ENCODE peak calls at places on chromosome 5, in seven cellular contexts. One of them, this sample, is unnamed.
A peak's percentile ranks its signal among the peaks of the same experiment; 100 is the strongest.

GRCh38 chr5:153445875-153446567 is 44.4 kb upstream of the GRIA1 start:
- DNase-seq in thoracic aorta: peak; percentile 5
- DNase-seq in Jurkat, Clone E6-1: no peak
- DNase-seq in endodermal cell: no peak
- DNase-seq in epithelial cell of esophagus: peak; percentile 55
- DNase-seq in astrocyte of the cerebellum: no peak
- DNase-seq in GM06990: no peak
- DNase-seq in this sample: no peak

GRCh38 chr5:135881244-135881643 is 14.4 kb downstream of the IL9 start:
- DNase-seq in thoracic aorta: no peak
- DNase-seq in Jurkat, Clone E6-1: no peak
- DNase-seq in endodermal cell: no peak
- DNase-seq in epithelial cell of esophagus: no peak
- DNase-seq in astrocyte of the cerebellum: no peak
- DNase-seq in GM06990: no peak
- DNase-seq in this sample: no peak

GRCh38 chr5:3142261-3143027 is 391.0 kb upstream of the IRX2 start:
- DNase-seq in thoracic aorta: no peak
- DNase-seq in Jurkat, Clone E6-1: no peak
- DNase-seq in endodermal cell: no peak
- DNase-seq in epithelial cell of esophagus: no peak
- DNase-seq in astrocyte of the cerebellum: no peak
- DNase-seq in GM06990: no peak
- DNase-seq in this sample: no peak

GRCh38 chr5:145680169-145680568 is 155.0 kb downstream of the PRELID2 start:
- DNase-seq in thoracic aorta: no peak
- DNase-seq in Jurkat, Clone E6-1: no peak
- DNase-seq in endodermal cell: peak; percentile 75
- DNase-seq in epithelial cell of esophagus: peak; percentile 12
- DNase-seq in astrocyte of the cerebellum: no peak
- DNase-seq in GM06990: no peak
- DNase-seq in this sample: no peak

GRCh38 chr5:57416246-57416996 is 66.2 kb downstream of the ACTBL2 start:
- DNase-seq in thoracic aorta: no peak
- DNase-seq in Jurkat, Clone E6-1: no peak
- DNase-seq in endodermal cell: no peak
- DNase-seq in epithelial cell of esophagus: no peak
- DNase-seq in astrocyte of the cerebellum: no peak
- DNase-seq in GM06990: no peak
- DNase-seq in this sample: no peak

GRCh38 chr5:6730407-6730806 is 17.2 kb downstream of the TENT4A start:
- DNase-seq in thoracic aorta: no peak
- DNase-seq in Jurkat, Clone E6-1: no peak
- DNase-seq in endodermal cell: peak; percentile 64
- DNase-seq in epithelial cell of esophagus: no peak
- DNase-seq in astrocyte of the cerebellum: no peak
- DNase-seq in GM06990: no peak
- DNase-seq in this sample: no peak

GRCh38 chr5:9622891-9623547 is 7.1 kb downstream of the TAS2R1 start:
- DNase-seq in thoracic aorta: no peak
- DNase-seq in Jurkat, Clone E6-1: no peak
- DNase-seq in endodermal cell: no peak
- DNase-seq in epithelial cell of esophagus: peak; percentile 45
- DNase-seq in astrocyte of the cerebellum: peak; percentile 62
- DNase-seq in GM06990: no peak
- DNase-seq in this sample: no peak

GRCh38 chr5:172841-173251 is 18.4 kb upstream of the LRRC14B start:
- DNase-seq in thoracic aorta: no peak
- DNase-seq in Jurkat, Clone E6-1: no peak
- DNase-seq in endodermal cell: no peak
- DNase-seq in epithelial cell of esophagus: no peak
- DNase-seq in astrocyte of the cerebellum: no peak
- DNase-seq in GM06990: no peak
- DNase-seq in this sample: no peak

GRCh38 chr5:172342907-172343306 is 59.3 kb upstream of the UBTD2 start:
- DNase-seq in thoracic aorta: no peak
- DNase-seq in Jurkat, Clone E6-1: no peak
- DNase-seq in endodermal cell: no peak
- DNase-seq in epithelial cell of esophagus: no peak
- DNase-seq in astrocyte of the cerebellum: no peak
- DNase-seq in GM06990: no peak
- DNase-seq in this sample: no peak

GRCh38 chr5:75037106-75037505 is 15.3 kb downstream of the GCNT4 start:
- DNase-seq in thoracic aorta: no peak
- DNase-seq in Jurkat, Clone E6-1: no peak
- DNase-seq in endodermal cell: peak; percentile 73
- DNase-seq in epithelial cell of esophagus: peak; percentile 100
- DNase-seq in astrocyte of the cerebellum: no peak
- DNase-seq in GM06990: no peak
- DNase-seq in this sample: peak; percentile 69

GRCh38 chr5:66518753-66519152 is 77.4 kb upstream of the MAST4 start:
- DNase-seq in thoracic aorta: no peak
- DNase-seq in Jurkat, Clone E6-1: no peak
- DNase-seq in endodermal cell: no peak
- DNase-seq in epithelial cell of esophagus: peak; percentile 76
- DNase-seq in astrocyte of the cerebellum: no peak
- DNase-seq in GM06990: no peak
- DNase-seq in this sample: peak; percentile 54

GRCh38 chr5:170159947-170160346 is 54.2 kb downstream of the FOXI1 start:
- DNase-seq in thoracic aorta: no peak
- DNase-seq in Jurkat, Clone E6-1: no peak
- DNase-seq in endodermal cell: no peak
- DNase-seq in epithelial cell of esophagus: no peak
- DNase-seq in astrocyte of the cerebellum: no peak
- DNase-seq in GM06990: no peak
- DNase-seq in this sample: no peak

GRCh38 chr5:156332245-156332644 is 5.3 kb downstream of the SGCD start:
- DNase-seq in thoracic aorta: no peak
- DNase-seq in Jurkat, Clone E6-1: no peak
- DNase-seq in endodermal cell: no peak
- DNase-seq in epithelial cell of esophagus: no peak
- DNase-seq in astrocyte of the cerebellum: no peak
- DNase-seq in GM06990: no peak
- DNase-seq in this sample: no peak

GRCh38 chr5:132747693-132748440 is 641 bp downstream of the CCNI2 start:
- DNase-seq in thoracic aorta: no peak
- DNase-seq in Jurkat, Clone E6-1: no peak
- DNase-seq in endodermal cell: peak; percentile 82
- DNase-seq in epithelial cell of esophagus: no peak
- DNase-seq in astrocyte of the cerebellum: no peak
- DNase-seq in GM06990: peak; percentile 66
- DNase-seq in this sample: no peak

GRCh38 chr5:1414311-1415058 is 30.8 kb downstream of the SLC6A3 start:
- DNase-seq in thoracic aorta: no peak
- DNase-seq in Jurkat, Clone E6-1: no peak
- DNase-seq in endodermal cell: no peak
- DNase-seq in epithelial cell of esophagus: no peak
- DNase-seq in astrocyte of the cerebellum: no peak
- DNase-seq in GM06990: no peak
- DNase-seq in this sample: no peak

GRCh38 chr5:78964889-78965288 is 20.2 kb downstream of the ARSB start:
- DNase-seq in thoracic aorta: no peak
- DNase-seq in Jurkat, Clone E6-1: peak; percentile 28
- DNase-seq in endodermal cell: no peak
- DNase-seq in epithelial cell of esophagus: peak; percentile 78
- DNase-seq in astrocyte of the cerebellum: peak; percentile 78
- DNase-seq in GM06990: no peak
- DNase-seq in this sample: no peak

GRCh38 chr5:111948517-111948916 is 191.5 kb upstream of the NREP start:
- DNase-seq in thoracic aorta: no peak
- DNase-seq in Jurkat, Clone E6-1: no peak
- DNase-seq in endodermal cell: no peak
- DNase-seq in epithelial cell of esophagus: peak; percentile 86
- DNase-seq in astrocyte of the cerebellum: peak; percentile 90
- DNase-seq in GM06990: no peak
- DNase-seq in this sample: peak; percentile 60

GRCh38 chr5:73451218-73452130 is 2.9 kb upstream of the FOXD1 start:
- DNase-seq in thoracic aorta: no peak
- DNase-seq in Jurkat, Clone E6-1: peak; percentile 24
- DNase-seq in endodermal cell: peak; percentile 88
- DNase-seq in epithelial cell of esophagus: peak; percentile 58
- DNase-seq in astrocyte of the cerebellum: no peak
- DNase-seq in GM06990: peak; percentile 64
- DNase-seq in this sample: no peak

GRCh38 chr5:73450672-73451217 is 2.2 kb upstream of the FOXD1 start:
- DNase-seq in thoracic aorta: no peak
- DNase-seq in Jurkat, Clone E6-1: no peak
- DNase-seq in endodermal cell: peak; percentile 71
- DNase-seq in epithelial cell of esophagus: no peak
- DNase-seq in astrocyte of the cerebellum: no peak
- DNase-seq in GM06990: no peak
- DNase-seq in this sample: no peak

GRCh38 chr5:73452215-73452614 is 3.6 kb upstream of the FOXD1 start:
- DNase-seq in thoracic aorta: no peak
- DNase-seq in Jurkat, Clone E6-1: no peak
- DNase-seq in endodermal cell: no peak
- DNase-seq in epithelial cell of esophagus: no peak
- DNase-seq in astrocyte of the cerebellum: no peak
- DNase-seq in GM06990: no peak
- DNase-seq in this sample: no peak

GRCh38 chr5:73450041-73450598 is 1.5 kb upstream of the FOXD1 start:
- DNase-seq in thoracic aorta: no peak
- DNase-seq in Jurkat, Clone E6-1: no peak
- DNase-seq in endodermal cell: no peak
- DNase-seq in epithelial cell of esophagus: no peak
- DNase-seq in astrocyte of the cerebellum: no peak
- DNase-seq in GM06990: no peak
- DNase-seq in this sample: no peak

GRCh38 chr5:73454379-73455036 is 5.9 kb upstream of the FOXD1 start:
- DNase-seq in thoracic aorta: no peak
- DNase-seq in Jurkat, Clone E6-1: peak; percentile 40
- DNase-seq in endodermal cell: peak; percentile 94
- DNase-seq in epithelial cell of esophagus: peak; percentile 84
- DNase-seq in astrocyte of the cerebellum: no peak
- DNase-seq in GM06990: no peak
- DNase-seq in this sample: no peak
- H3K4me3 ChIP-seq in thoracic aorta: no peak overlapping the region
- H3K4me3 ChIP-seq in Jurkat, Clone E6-1: no peak overlapping the region
- H3K4me3 ChIP-seq in endodermal cell: no peak overlapping the region
- H3K4me3 ChIP-seq in epithelial cell of esophagus: no peak overlapping the region
- H3K4me3 ChIP-seq in astrocyte of the cerebellum: no peak overlapping the region
- H3K4me3 ChIP-seq in GM06990: no peak overlapping the region
- H3K4me3 ChIP-seq in this sample: no peak overlapping the region

DNA sequence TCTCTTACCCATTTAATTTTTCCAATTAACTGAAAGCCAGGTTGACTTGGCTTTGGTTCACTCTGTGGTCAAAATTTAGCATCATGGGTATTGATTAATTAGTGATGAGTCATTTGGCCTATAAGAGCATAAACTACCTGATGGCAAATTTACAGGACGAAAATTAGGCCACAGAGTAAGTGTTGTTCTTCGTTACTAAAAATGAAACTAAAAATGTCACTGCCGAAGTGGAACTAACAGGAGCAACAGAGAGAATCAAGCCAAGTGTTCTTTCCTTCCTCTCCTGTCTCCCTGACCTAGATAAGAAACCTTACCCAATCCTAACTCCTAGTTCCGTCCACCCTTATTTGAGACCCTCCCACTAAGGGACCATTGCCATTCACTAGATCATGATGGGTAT is 176.9 kb downstream of the RAB3C start:
- DNase-seq in thoracic aorta: no peak
- DNase-seq in Jurkat, Clone E6-1: no peak
- DNase-seq in endodermal cell: no peak
- DNase-seq in epithelial cell of esophagus: no peak
- DNase-seq in astrocyte of the cerebellum: no peak
- DNase-seq in GM06990: peak; percentile 28
- DNase-seq in this sample: no peak
- H3K4me3 ChIP-seq in thoracic aorta: peak overlapping the region; percentile 55
- H3K4me3 ChIP-seq in Jurkat, Clone E6-1: no peak overlapping the region
- H3K4me3 ChIP-seq in endodermal cell: no peak overlapping the region
- H3K4me3 ChIP-seq in epithelial cell of esophagus: no peak overlapping the region
- H3K4me3 ChIP-seq in astrocyte of the cerebellum: no peak overlapping the region
- H3K4me3 ChIP-seq in GM06990: peak overlapping the region; percentile 23
- H3K4me3 ChIP-seq in this sample: peak overlapping the region; percentile 27

GRCh38 chr5:55232985-55233928 is at the start of gene CCNO:
- DNase-seq in thoracic aorta: no peak
- DNase-seq in Jurkat, Clone E6-1: peak; percentile 64
- DNase-seq in endodermal cell: peak; percentile 94
- DNase-seq in epithelial cell of esophagus: peak; percentile 92
- DNase-seq in astrocyte of the cerebellum: peak; percentile 34
- DNase-seq in GM06990: peak; percentile 64
- DNase-seq in this sample: no peak

GRCh38 chr5:55231029-55231475 is 2.4 kb downstream of the CCNO start:
- DNase-seq in thoracic aorta: no peak
- DNase-seq in Jurkat, Clone E6-1: no peak
- DNase-seq in endodermal cell: no peak
- DNase-seq in epithelial cell of esophagus: no peak
- DNase-seq in astrocyte of the cerebellum: no peak
- DNase-seq in GM06990: no peak
- DNase-seq in this sample: no peak

GRCh38 chr5:55234171-55234700 is 828 bp upstream of the CCNO start:
- DNase-seq in thoracic aorta: no peak
- DNase-seq in Jurkat, Clone E6-1: no peak
- DNase-seq in endodermal cell: peak; percentile 71
- DNase-seq in epithelial cell of esophagus: peak; percentile 45
- DNase-seq in astrocyte of the cerebellum: peak; percentile 4
- DNase-seq in GM06990: no peak
- DNase-seq in this sample: no peak

GRCh38 chr5:55231476-55232193 is 1.8 kb downstream of the CCNO start:
- DNase-seq in thoracic aorta: no peak
- DNase-seq in Jurkat, Clone E6-1: no peak
- DNase-seq in endodermal cell: peak; percentile 71
- DNase-seq in epithelial cell of esophagus: peak; percentile 25
- DNase-seq in astrocyte of the cerebellum: no peak
- DNase-seq in GM06990: peak; percentile 22
- DNase-seq in this sample: no peak

DNA sequence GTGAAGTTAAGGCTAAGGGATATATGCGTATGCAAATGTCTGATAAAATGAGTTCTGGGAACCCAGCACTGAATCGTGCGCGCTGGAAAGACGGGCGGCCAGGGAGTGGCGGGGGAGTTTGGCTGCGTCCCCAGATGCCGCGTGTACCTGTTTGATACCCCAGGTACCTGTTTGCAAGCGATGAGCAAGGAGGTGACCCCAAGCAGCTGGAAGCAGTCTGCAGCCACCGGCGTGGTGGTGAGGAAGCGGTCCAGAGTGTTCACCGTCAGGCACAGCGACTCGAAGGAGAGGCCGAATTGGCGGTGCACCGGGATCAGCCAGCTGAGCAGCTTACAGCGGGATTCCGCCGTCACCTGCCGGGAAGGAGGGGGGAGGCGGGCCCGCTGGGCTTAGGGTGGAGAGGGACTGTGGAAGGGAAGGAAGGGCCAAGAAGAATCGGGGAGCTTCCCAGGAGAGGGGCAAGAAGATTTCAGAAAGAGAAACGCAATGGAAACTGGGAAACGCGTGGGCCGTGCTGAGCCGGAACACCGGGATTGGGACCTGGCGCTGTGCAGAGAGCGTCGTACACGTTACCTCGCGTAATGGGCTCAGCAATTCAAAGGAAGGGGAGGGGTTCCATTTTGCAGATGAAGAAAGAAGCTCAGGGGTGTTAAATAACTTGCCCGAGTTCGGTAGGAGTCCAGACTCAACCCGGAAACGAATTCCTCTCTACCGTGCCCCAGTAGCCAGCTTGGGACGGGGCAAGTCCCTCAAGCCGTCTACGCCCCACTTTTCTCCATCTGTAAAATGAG is 1.0 kb downstream of the CCNO start:
- DNase-seq in thoracic aorta: no peak
- DNase-seq in Jurkat, Clone E6-1: no peak
- DNase-seq in endodermal cell: peak; percentile 84
- DNase-seq in epithelial cell of esophagus: peak; percentile 76
- DNase-seq in astrocyte of the cerebellum: no peak
- DNase-seq in GM06990: peak; percentile 37
- DNase-seq in this sample: no peak
- H3K4me3 ChIP-seq in thoracic aorta: peak overlapping the region; percentile 85
- H3K4me3 ChIP-seq in Jurkat, Clone E6-1: peak overlapping the region; percentile 53
- H3K4me3 ChIP-seq in endodermal cell: peak overlapping the region; percentile 86
- H3K4me3 ChIP-seq in epithelial cell of esophagus: peak overlapping the region; percentile 71
- H3K4me3 ChIP-seq in astrocyte of the cerebellum: peak overlapping the region; percentile 47
- H3K4me3 ChIP-seq in GM06990: peak overlapping the region; percentile 56
- H3K4me3 ChIP-seq in this sample: peak overlapping the region; percentile 79

GRCh38 chr5:100899675-100900074 is 3.4 kb downstream of the ST8SIA4 start:
- DNase-seq in thoracic aorta: no peak
- DNase-seq in Jurkat, Clone E6-1: no peak
- DNase-seq in endodermal cell: no peak
- DNase-seq in epithelial cell of esophagus: no peak
- DNase-seq in astrocyte of the cerebellum: no peak
- DNase-seq in GM06990: no peak
- DNase-seq in this sample: no peak
- H3K4me3 ChIP-seq in thoracic aorta: peak overlapping the region; percentile 65
- H3K4me3 ChIP-seq in Jurkat, Clone E6-1: peak overlapping the region; percentile 70
- H3K4me3 ChIP-seq in endodermal cell: peak overlapping the region; percentile 86
- H3K4me3 ChIP-seq in epithelial cell of esophagus: no peak overlapping the region
- H3K4me3 ChIP-seq in astrocyte of the cerebellum: no peak overlapping the region
- H3K4me3 ChIP-seq in GM06990: peak overlapping the region; percentile 78
- H3K4me3 ChIP-seq in this sample: no peak overlapping the region